ENCODE peak calls at places on chromosome 6, in eight cellular contexts. W, D, N, F, H, R, I and Y are unnamed samples.

GRCh38 chr6:98823845-98824162 is 10.6 kb upstream of the POU3F2 start:
- DNase-seq in F (no peak), W (no peak), I (no peak), H (no peak), N (no peak), R (no peak), D (no peak), Y (no peak)

GRCh38 chr6:96923400-96923799 is 1.1 kb upstream of the KLHL32 start:
- DNase-seq in N (no peak), D (no peak), I (no peak), W (no peak), F (no peak), R (no peak), H (no peak), Y (no peak)

GRCh38 chr6:71533939-71534379 is 245.3 kb downstream of the OGFRL1 start:
- DNase-seq in N (no peak), H (no peak), R (peak; percentile 49), F (peak; percentile 44), I (peak; percentile 33), D (peak; percentile 40), W (peak; percentile 51), Y (no peak)

GRCh38 chr6:41638002-41638800 is at the start of gene MDFI:
- DNase-seq in D (no peak), F (no peak), N (no peak), W (peak; percentile 73), H (no peak), I (peak; percentile 16), R (no peak), Y (no peak)

GRCh38 chr6:14335071-14335470 is 217.5 kb downstream of the CD83 start:
- DNase-seq in F (no peak), H (no peak), W (no peak), R (no peak), D (no peak), N (no peak), I (no peak), Y (no peak)

GRCh38 chr6:82458705-82459104 is 95.1 kb downstream of the TPBG start:
- DNase-seq in W (no peak), D (no peak), N (no peak), H (no peak), F (no peak), I (no peak), R (no peak), Y (no peak)

GRCh38 chr6:89518352-89519055 is 85.6 kb downstream of the ANKRD6 start:
- DNase-seq in I (no peak), D (no peak), W (no peak), F (no peak), N (no peak), H (no peak), R (no peak), Y (no peak)

GRCh38 chr6:24898607-24899133 is 37.1 kb downstream of the RIPOR2 start:
- DNase-seq in R (no peak), F (no peak), N (no peak), D (no peak), W (no peak), H (no peak), I (no peak), Y (no peak)

GRCh38 chr6:51949451-51949850 is 138.0 kb downstream of the PKHD1 start:
- DNase-seq in N (no peak), I (no peak), W (no peak), D (no peak), R (no peak), F (no peak), H (no peak), Y (no peak)

GRCh38 chr6:169451065-169451840 is 197.6 kb upstream of the THBS2 start:
- DNase-seq in I (no peak), W (peak; percentile 12), N (no peak), F (no peak), R (peak; percentile 25), D (peak; percentile 31), H (no peak), Y (no peak)

GRCh38 chr6:3456794-3457709 is at the start of gene SLC22A23:
- DNase-seq in W (peak; percentile 32), R (peak; percentile 94), H (peak; percentile 89), I (peak; percentile 22), F (peak; percentile 68), D (peak; percentile 54), N (peak; percentile 62), Y (peak; percentile 79)

GRCh38 chr6:29490552-29490951 is 2.8 kb upstream of the MAS1L start:
- DNase-seq in F (no peak), R (no peak), W (no peak), H (no peak), N (no peak), I (no peak), D (no peak), Y (no peak)

GRCh38 chr6:15616266-15616665 is 46.6 kb downstream of the DTNBP1 start:
- DNase-seq in F (no peak), D (peak; percentile 2), W (no peak), I (no peak), R (no peak), N (no peak), H (no peak), Y (no peak)